ENCODE peak calls at places on chromosomes 13 and 19, in ten cellular contexts. A, Q, D, R, K, C, G, O, E and S are unnamed samples.

GRCh38 chr13:51760592-51760991 is 43.4 kb downstream of the DHRS12 start:
- DNase-seq in A (no peak), Q (no peak), D (no peak), R (no peak), K (no peak), C (no peak), G (no peak), O (no peak), E (no peak), S (no peak)

GRCh38 chr13:91058066-91058465 is 289.4 kb upstream of the MIR17HG start:
- DNase-seq in A (peak), Q (peak), D (no peak), R (no peak), K (no peak), C (no peak), G (no peak), O (no peak), E (no peak), S (no peak)

GRCh38 chr13:82224806-82225205 is 1657.5 kb downstream of the SLITRK1 start:
- DNase-seq in A (no peak), Q (no peak), D (no peak), R (no peak), K (no peak), C (no peak), G (no peak), O (no peak), E (no peak), S (no peak)

GRCh38 chr13:71602327-71602726 is 264.7 kb downstream of the DACH1 start:
- DNase-seq in A (no peak), Q (no peak), D (no peak), R (no peak), K (no peak), C (no peak), G (no peak), O (no peak), E (no peak), S (no peak)

GRCh38 chr19:45615795-45616708 is 14.0 kb upstream of the GPR4 start:
- DNase-seq in A (peak), Q (peak), D (peak), R (peak), K (peak), C (peak), G (no peak), O (peak), E (peak), S (peak)

GRCh38 chr19:5006201-5006600 is 37.3 kb downstream of the KDM4B start:
- DNase-seq in A (peak), Q (peak), D (no peak), R (no peak), K (peak), C (no peak), G (no peak), O (no peak), E (no peak), S (no peak)

GRCh38 chr19:11152318-11153062 is 3.1 kb downstream of the SPC24 start:
- DNase-seq in A (peak), Q (peak), D (no peak), R (peak), K (peak), C (peak), G (no peak), O (peak), E (no peak), S (no peak)

GRCh38 chr19:10727599-10728250 is 9.8 kb downstream of the DNM2 start:
- DNase-seq in A (no peak), Q (no peak), D (no peak), R (no peak), K (no peak), C (no peak), G (no peak), O (no peak), E (no peak), S (no peak)

GRCh38 chr13:112799394-112799793 is 109.6 kb downstream of the ATP11A start:
- DNase-seq in A (no peak), Q (no peak), D (no peak), R (no peak), K (no peak), C (no peak), G (no peak), O (no peak), E (no peak), S (no peak)

GRCh38 chr19:54478677-54479266 is 5.7 kb upstream of the CDC42EP5 start:
- DNase-seq in A (peak), Q (peak), D (no peak), R (peak), K (peak), C (no peak), G (no peak), O (no peak), E (no peak), S (peak)

GRCh38 chr19:43675269-43675879 is 5.4 kb upstream of the PLAUR start:
- DNase-seq in A (peak), Q (no peak), D (peak), R (peak), K (no peak), C (peak), G (peak), O (no peak), E (no peak), S (no peak)

GRCh38 chr19:42121666-42122069 is 10.6 kb downstream of the POU2F2 start:
- DNase-seq in A (peak), Q (peak), D (peak), R (no peak), K (peak), C (peak), G (no peak), O (peak), E (peak), S (no peak)

GRCh38 chr19:6604906-6605305 is 14.0 kb upstream of the CD70 start:
- DNase-seq in A (no peak), Q (no peak), D (no peak), R (no peak), K (no peak), C (no peak), G (no peak), O (no peak), E (no peak), S (no peak)

GRCh38 chr19:46303702-46304397 is 7.0 kb downstream of the HIF3A start:
- DNase-seq in A (peak), Q (peak), D (peak), R (peak), K (peak), C (peak), G (no peak), O (peak), E (no peak), S (no peak)

GRCh38 chr19:47231215-47232054 is 436 bp upstream of the BBC3 start:
- DNase-seq in A (peak), Q (peak), D (peak), R (peak), K (peak), C (peak), G (no peak), O (peak), E (peak), S (no peak)

GRCh38 chr13:59363950-59364349 is 799.8 kb downstream of the DIAPH3 start:
- DNase-seq in A (no peak), Q (no peak), D (no peak), R (no peak), K (no peak), C (no peak), G (no peak), O (no peak), E (no peak), S (no peak)

GRCh38 chr13:77928909-77929308 is 10.3 kb upstream of the EDNRB start:
- DNase-seq in A (no peak), Q (no peak), D (no peak), R (no peak), K (no peak), C (no peak), G (peak), O (no peak), E (no peak), S (no peak)

GRCh38 chr13:109332501-109333499 is 453.6 kb downstream of the IRS2 start:
- DNase-seq in A (no peak), Q (no peak), D (no peak), R (no peak), K (no peak), C (no peak), G (no peak), O (no peak), E (no peak), S (no peak)

GRCh38 chr19:43651758-43652545 is 12.3 kb upstream of the CADM4 start:
- DNase-seq in A (peak), Q (peak), D (peak), R (peak), K (peak), C (peak), G (peak), O (no peak), E (no peak), S (no peak)

GRCh38 chr13:63944896-63945295 is 2529.2 kb upstream of the PCDH20 start:
- DNase-seq in A (no peak), Q (no peak), D (no peak), R (no peak), K (no peak), C (no peak), G (no peak), O (no peak), E (no peak), S (no peak)

GRCh38 chr13:44197791-44198770 is 175.5 kb upstream of the SERP2 start:
- DNase-seq in A (peak), Q (peak), D (no peak), R (no peak), K (no peak), C (no peak), G (no peak), O (no peak), E (no peak), S (no peak)

GRCh38 chr13:33349314-33349995 is 63.9 kb upstream of the STARD13 start:
- DNase-seq in A (no peak), Q (no peak), D (no peak), R (peak), K (peak), C (peak), G (no peak), O (peak), E (no peak), S (no peak)
- H3K4me3 ChIP-seq in A (peak), Q (peak), D (peak), R (peak), K (peak), C (peak), G (peak), O (peak), E (no peak), S (no peak)

GRCh38 chr19:17112700-17113099 is 37.1 kb downstream of the MYO9B start:
- DNase-seq in A (no peak), Q (no peak), D (no peak), R (no peak), K (peak), C (no peak), G (no peak), O (no peak), E (no peak), S (no peak)
- H3K4me3 ChIP-seq in A (no peak), Q (no peak), D (no peak), R (no peak), K (no peak), C (no peak), G (no peak), O (no peak), E (no peak), S (no peak)

DNA sequence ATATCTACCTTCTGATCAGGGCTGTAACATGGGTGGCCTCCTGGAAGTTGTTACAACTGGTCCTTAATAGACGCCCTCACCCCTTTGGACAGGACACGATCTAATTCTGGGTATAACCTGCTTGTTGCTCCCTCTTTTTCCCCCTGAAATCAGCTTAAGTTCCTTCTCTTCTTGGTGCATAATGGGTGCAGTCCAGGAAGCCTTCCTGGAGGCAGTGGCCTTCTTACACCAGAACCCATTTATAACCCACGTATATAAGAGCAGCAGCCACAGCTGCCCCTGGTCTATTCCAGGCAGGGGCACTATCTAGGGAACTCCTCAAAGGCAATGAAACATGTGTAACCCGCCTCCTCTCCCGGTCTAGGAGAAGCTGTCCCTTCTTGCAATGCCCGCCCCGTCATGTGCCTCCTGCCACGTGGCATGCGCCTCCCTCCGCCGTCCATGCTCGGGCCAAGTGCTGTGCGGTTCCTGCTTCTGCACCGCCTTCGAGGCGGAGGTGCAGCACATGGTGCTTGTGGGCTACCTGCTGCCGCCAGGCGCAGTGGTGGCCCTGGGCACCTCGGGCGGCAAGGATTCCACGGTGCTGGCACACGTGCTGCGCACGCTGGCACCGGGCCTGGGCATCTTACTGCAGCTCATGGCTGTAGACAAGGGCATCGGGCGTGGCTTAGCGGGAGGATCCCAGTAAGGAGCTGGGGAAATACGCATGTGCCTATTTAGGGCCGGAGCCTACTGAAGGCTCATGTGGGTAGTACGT is 27.3 kb downstream of the ZNF175 start:
- DNase-seq in A (no peak), Q (no peak), D (no peak), R (no peak), K (no peak), C (no peak), G (no peak), O (no peak), E (no peak), S (no peak)
- H3K4me3 ChIP-seq in A (no peak), Q (no peak), D (no peak), R (no peak), K (no peak), C (no peak), G (no peak), O (no peak), E (no peak), S (no peak)

DNA sequence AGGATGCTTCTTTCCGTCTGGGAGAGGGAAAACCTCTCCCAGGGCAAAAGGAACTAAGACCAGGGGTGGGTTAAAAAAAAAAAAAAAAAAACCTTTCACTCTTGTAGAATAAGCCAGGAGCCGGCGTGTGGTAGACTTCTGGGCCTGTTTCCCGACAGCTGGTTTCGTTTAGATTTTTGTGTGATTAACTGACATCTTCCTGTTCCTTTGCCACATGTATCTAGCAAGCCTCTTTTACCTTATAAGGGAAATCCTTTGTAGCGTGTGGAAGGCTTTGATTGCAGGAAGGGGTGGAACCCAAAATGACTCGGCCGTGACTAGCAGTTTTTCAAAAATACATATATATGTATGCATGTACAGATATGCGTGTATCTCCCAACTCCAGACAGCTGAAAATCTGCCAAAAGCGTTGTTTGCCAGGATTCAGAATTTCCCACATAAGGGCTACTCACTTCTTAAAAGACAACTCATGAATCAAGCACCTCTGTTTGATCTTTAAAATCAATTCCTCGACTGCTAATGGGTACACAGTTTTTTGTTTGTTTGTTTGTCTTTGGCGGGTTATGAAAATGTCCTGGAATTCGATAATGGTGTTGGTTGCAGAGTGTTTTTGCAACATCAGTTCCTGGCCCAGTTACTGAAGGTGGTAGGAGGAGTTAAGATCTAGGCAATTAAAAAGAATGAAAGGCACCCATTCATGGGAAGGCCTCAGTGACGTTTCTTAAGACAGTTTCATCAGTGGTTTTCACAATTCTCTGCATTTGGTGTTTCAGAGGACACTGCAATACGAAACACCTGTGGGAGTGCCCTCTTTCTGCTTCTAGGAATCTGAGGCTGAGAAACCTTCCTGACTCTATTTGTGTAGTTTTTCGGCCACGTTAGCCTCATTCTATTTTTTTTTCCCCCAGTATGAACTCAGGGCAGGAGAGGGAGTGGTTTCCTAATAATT is 2.7 kb downstream of the TPM4 start:
- DNase-seq in A (peak), Q (peak), D (no peak), R (peak), K (peak), C (no peak), G (peak), O (peak), E (peak), S (peak)
- H3K4me3 ChIP-seq in A (peak), Q (peak), D (peak), R (no peak), K (no peak), C (no peak), G (peak), O (peak), E (peak), S (peak)

GRCh38 chr13:73141292-73141771 is 82.5 kb downstream of the KLF5 start:
- DNase-seq in A (peak), Q (peak), D (no peak), R (peak), K (no peak), C (peak), G (no peak), O (no peak), E (no peak), S (no peak)
- H3K4me3 ChIP-seq in A (peak), Q (peak), D (no peak), R (no peak), K (no peak), C (no peak), G (peak), O (no peak), E (no peak), S (no peak)

GRCh38 chr19:35167251-35168119 is 12.9 kb downstream of the FXYD5 start:
- DNase-seq in A (no peak), Q (no peak), D (no peak), R (no peak), K (no peak), C (no peak), G (no peak), O (peak), E (peak), S (no peak)

GRCh38 chr19:35168261-35168660 is 13.7 kb downstream of the FXYD5 start:
- DNase-seq in A (no peak), Q (no peak), D (no peak), R (no peak), K (no peak), C (no peak), G (no peak), O (no peak), E (no peak), S (no peak)

GRCh38 chr19:35164418-35164817 is 9.9 kb downstream of the FXYD5 start:
- DNase-seq in A (no peak), Q (no peak), D (no peak), R (no peak), K (no peak), C (no peak), G (no peak), O (no peak), E (no peak), S (no peak)

GRCh38 chr19:35165200-35166058 is 10.9 kb downstream of the FXYD5 start:
- DNase-seq in A (no peak), Q (no peak), D (no peak), R (no peak), K (no peak), C (no peak), G (no peak), O (no peak), E (no peak), S (no peak)

GRCh38 chr19:35166100-35167063 is 11.8 kb downstream of the FXYD5 start:
- DNase-seq in A (no peak), Q (no peak), D (no peak), R (no peak), K (no peak), C (no peak), G (no peak), O (no peak), E (no peak), S (no peak)
- H3K4me3 ChIP-seq in A (no peak), Q (no peak), D (no peak), R (no peak), K (no peak), C (no peak), G (no peak), O (no peak), E (peak), S (no peak)

DNA sequence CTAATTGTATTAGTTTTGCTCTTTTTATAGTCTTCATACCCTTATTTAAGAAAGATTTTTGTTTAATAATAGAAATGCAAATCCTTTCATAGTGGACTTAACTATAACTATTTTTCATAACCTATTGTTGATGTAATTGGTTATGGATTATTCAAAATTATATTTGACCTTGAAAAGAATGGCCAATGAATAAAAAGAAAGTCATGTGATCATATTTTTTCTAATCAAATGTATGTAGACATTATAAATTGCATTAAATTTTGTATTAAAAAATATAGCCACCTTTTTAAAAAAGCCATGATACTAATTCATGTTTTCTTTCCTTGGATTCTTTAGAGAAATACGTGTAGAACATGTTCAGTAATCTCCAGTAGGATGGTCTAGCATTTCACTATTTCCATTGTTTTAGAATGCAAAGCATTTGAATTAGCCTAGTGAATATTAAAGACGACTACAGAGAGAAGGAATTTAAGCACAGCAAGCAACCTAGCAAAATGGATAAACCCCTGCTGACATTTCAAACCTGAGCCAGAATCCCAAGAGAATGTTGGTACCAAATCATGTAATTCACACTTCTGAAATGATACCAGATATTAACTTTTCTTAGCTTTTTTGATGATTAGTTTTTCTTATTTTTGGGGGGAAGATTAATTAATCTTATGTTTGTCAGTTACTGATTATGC is 1297.4 kb upstream of the MIR17HG start:
- DNase-seq in A (no peak), Q (no peak), D (no peak), R (no peak), K (no peak), C (no peak), G (no peak), O (no peak), E (no peak), S (no peak)
- H3K4me3 ChIP-seq in A (no peak), Q (no peak), D (no peak), R (no peak), K (no peak), C (no peak), G (no peak), O (no peak), E (no peak), S (no peak)

GRCh38 chr19:1282588-1283206 is 3.0 kb upstream of the EFNA2 start:
- DNase-seq in A (no peak), Q (no peak), D (no peak), R (no peak), K (no peak), C (no peak), G (no peak), O (no peak), E (no peak), S (no peak)
- H3K4me3 ChIP-seq in A (no peak), Q (no peak), D (no peak), R (no peak), K (no peak), C (no peak), G (no peak), O (no peak), E (no peak), S (no peak)